ENCODE peak calls at places on chromosomes 3 and 15, in five cellular contexts. One of them, this sample, is unnamed.

GRCh38 chr3:118445036-118445435 is 589.6 kb downstream of the IGSF11 start:
- DNase-seq in HCT116: no peak
- DNase-seq in HepG2: no peak
- DNase-seq in K562: no peak
- DNase-seq in H1: no peak
- DNase-seq in this sample: no peak

GRCh38 chr15:35886765-35887164 is 340.8 kb upstream of the DPH6 start:
- DNase-seq in HCT116: no peak
- DNase-seq in HepG2: no peak
- DNase-seq in K562: no peak
- DNase-seq in H1: no peak
- DNase-seq in this sample: no peak

GRCh38 chr3:151890721-151891141 is 17.3 kb downstream of the SUCNR1 start:
- DNase-seq in HCT116: no peak
- DNase-seq in HepG2: no peak
- DNase-seq in K562: no peak
- DNase-seq in H1: no peak
- DNase-seq in this sample: no peak

GRCh38 chr3:152472606-152472954 is 203.9 kb downstream of the MBNL1 start:
- DNase-seq in HCT116: no peak
- DNase-seq in HepG2: no peak
- DNase-seq in K562: no peak
- DNase-seq in H1: no peak
- DNase-seq in this sample: no peak

GRCh38 chr3:190261740-190262139 is 60.5 kb downstream of the CLDN1 start:
- DNase-seq in HCT116: no peak
- DNase-seq in HepG2: no peak
- DNase-seq in K562: no peak
- DNase-seq in H1: no peak
- DNase-seq in this sample: no peak

GRCh38 chr3:177776656-177777055 is 579.4 kb upstream of the TBL1XR1 start:
- DNase-seq in HCT116: no peak
- DNase-seq in HepG2: peak
- DNase-seq in K562: no peak
- DNase-seq in H1: no peak
- DNase-seq in this sample: no peak

GRCh38 chr15:68310178-68310810 is 32.7 kb downstream of the FEM1B start:
- DNase-seq in HCT116: no peak
- DNase-seq in HepG2: no peak
- DNase-seq in K562: no peak
- DNase-seq in H1: no peak
- DNase-seq in this sample: no peak

GRCh38 chr15:31499236-31499952 is 172.8 kb downstream of the KLF13 start:
- DNase-seq in HCT116: no peak
- DNase-seq in HepG2: no peak
- DNase-seq in K562: no peak
- DNase-seq in H1: no peak
- DNase-seq in this sample: no peak

GRCh38 chr15:34754674-34755418 is at the start of gene GJD2:
- DNase-seq in HCT116: no peak
- DNase-seq in HepG2: no peak
- DNase-seq in K562: no peak
- DNase-seq in H1: peak
- DNase-seq in this sample: no peak

GRCh38 chr15:45378149-45378912 is at the start of gene GATM:
- DNase-seq in HCT116: no peak
- DNase-seq in HepG2: no peak
- DNase-seq in K562: no peak
- DNase-seq in H1: no peak
- DNase-seq in this sample: peak

GRCh38 chr3:34361921-34362320 is 563.5 kb downstream of the PDCD6IP start:
- DNase-seq in HCT116: no peak
- DNase-seq in HepG2: no peak
- DNase-seq in K562: no peak
- DNase-seq in H1: no peak
- DNase-seq in this sample: peak

GRCh38 chr3:174775603-174776002 is 83.5 kb upstream of the NAALADL2 start:
- DNase-seq in HCT116: no peak
- DNase-seq in HepG2: no peak
- DNase-seq in K562: no peak
- DNase-seq in H1: no peak
- DNase-seq in this sample: no peak

GRCh38 chr15:83837946-83838571 is 184.1 kb downstream of the ADAMTSL3 start:
- DNase-seq in HCT116: peak
- DNase-seq in HepG2: peak
- DNase-seq in K562: no peak
- DNase-seq in H1: peak
- DNase-seq in this sample: no peak

GRCh38 chr3:190883973-190884832 is 21.7 kb upstream of the GMNC start:
- DNase-seq in HCT116: peak
- DNase-seq in HepG2: peak
- DNase-seq in K562: peak
- DNase-seq in H1: peak
- DNase-seq in this sample: no peak

GRCh38 chr3:67381667-67382272 is 272.6 kb downstream of the SUCLG2 start:
- DNase-seq in HCT116: no peak
- DNase-seq in HepG2: peak
- DNase-seq in K562: peak
- DNase-seq in H1: no peak
- DNase-seq in this sample: no peak

GRCh38 chr3:153625506-153625905 is 463.5 kb downstream of the RAP2B start:
- DNase-seq in HCT116: no peak
- DNase-seq in HepG2: no peak
- DNase-seq in K562: no peak
- DNase-seq in H1: no peak
- DNase-seq in this sample: no peak

DNA sequence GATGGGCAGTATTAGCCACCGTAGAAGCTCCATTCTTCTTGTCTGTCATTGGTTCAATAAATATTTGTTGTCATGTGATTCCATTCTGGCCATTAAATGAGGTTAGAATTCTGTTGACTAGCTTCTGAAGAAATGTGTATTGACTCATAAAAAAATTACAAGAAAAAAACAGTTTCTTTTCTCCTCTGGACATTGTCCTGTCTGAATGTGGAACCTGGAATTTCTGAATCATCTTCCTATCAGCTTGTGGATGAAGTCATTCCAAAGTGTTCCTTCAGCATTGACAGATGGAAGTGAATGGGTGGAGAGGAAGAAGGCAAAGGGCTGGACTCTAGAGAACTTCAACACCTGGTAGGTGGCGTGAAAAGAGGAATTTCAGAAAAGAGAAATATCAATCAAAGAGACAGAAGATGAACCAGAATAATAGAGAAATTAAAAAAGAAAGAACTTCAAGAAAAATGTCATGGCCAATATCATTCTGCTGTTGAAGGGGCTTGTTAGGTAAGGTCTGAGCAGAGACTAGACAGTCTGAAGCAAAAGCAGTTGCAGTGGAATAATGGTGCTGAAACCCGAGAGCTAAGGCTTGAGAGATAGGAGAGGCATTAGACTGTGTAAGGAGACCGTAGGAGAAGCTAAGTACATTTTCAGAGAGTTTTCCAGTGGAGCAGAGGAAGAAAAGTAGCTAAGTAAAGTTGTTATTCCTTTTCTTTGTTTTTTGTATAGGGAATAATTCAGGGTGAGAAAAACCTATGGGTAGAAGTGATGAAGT is 806.6 kb downstream of the SQOR start:
- DNase-seq in HCT116: no peak
- DNase-seq in HepG2: no peak
- DNase-seq in K562: no peak
- DNase-seq in H1: no peak
- DNase-seq in this sample: no peak
- TF ChIP-seq SRF in HCT116: no peak
- TF ChIP-seq SRF in HepG2: no peak
- TF ChIP-seq SRF in K562: no peak
- TF ChIP-seq SRF in H1: no peak
- TF ChIP-seq SRF in this sample: no peak

GRCh38 chr3:158313344-158313927 is 203.5 kb downstream of the RSRC1 start:
- DNase-seq in HCT116: peak
- DNase-seq in HepG2: peak
- DNase-seq in K562: peak
- DNase-seq in H1: no peak
- DNase-seq in this sample: no peak
- TF ChIP-seq SRF in HCT116: no peak
- TF ChIP-seq SRF in HepG2: no peak
- TF ChIP-seq SRF in K562: no peak
- TF ChIP-seq SRF in H1: no peak
- TF ChIP-seq SRF in this sample: no peak

GRCh38 chr3:197013989-197014388 is 15.6 kb downstream of the MELTF start:
- DNase-seq in HCT116: no peak
- DNase-seq in HepG2: no peak
- DNase-seq in K562: no peak
- DNase-seq in H1: no peak
- DNase-seq in this sample: no peak
- TF ChIP-seq SRF in HCT116: no peak
- TF ChIP-seq SRF in HepG2: no peak
- TF ChIP-seq SRF in K562: no peak
- TF ChIP-seq SRF in H1: no peak
- TF ChIP-seq SRF in this sample: no peak

GRCh38 chr15:90451215-90451850 is 63.3 kb downstream of the IQGAP1 start:
- DNase-seq in HCT116: no peak
- DNase-seq in HepG2: no peak
- DNase-seq in K562: no peak
- DNase-seq in H1: peak
- DNase-seq in this sample: no peak
- TF ChIP-seq SRF in HCT116: no peak
- TF ChIP-seq SRF in HepG2: no peak
- TF ChIP-seq SRF in K562: no peak
- TF ChIP-seq SRF in H1: no peak
- TF ChIP-seq SRF in this sample: no peak

GRCh38 chr15:90882781-90883525 is 1.4 kb upstream of the FES start:
- DNase-seq in HCT116: no peak
- DNase-seq in HepG2: no peak
- DNase-seq in K562: no peak
- DNase-seq in H1: no peak
- DNase-seq in this sample: no peak

GRCh38 chr15:90883526-90883931 is 775 bp upstream of the FES start:
- DNase-seq in HCT116: no peak
- DNase-seq in HepG2: no peak
- DNase-seq in K562: no peak
- DNase-seq in H1: no peak
- DNase-seq in this sample: no peak

GRCh38 chr15:90885432-90886290 is 1.4 kb downstream of the FES start:
- DNase-seq in HCT116: no peak
- DNase-seq in HepG2: no peak
- DNase-seq in K562: peak
- DNase-seq in H1: no peak
- DNase-seq in this sample: no peak

GRCh38 chr15:90884719-90885431 is 571 bp downstream of the FES start:
- DNase-seq in HCT116: no peak
- DNase-seq in HepG2: no peak
- DNase-seq in K562: no peak
- DNase-seq in H1: no peak
- DNase-seq in this sample: no peak

GRCh38 chr15:90883971-90884718 is at the start of gene FES:
- DNase-seq in HCT116: no peak
- DNase-seq in HepG2: no peak
- DNase-seq in K562: no peak
- DNase-seq in H1: no peak
- DNase-seq in this sample: no peak
- TF ChIP-seq SRF in HCT116: no peak
- TF ChIP-seq SRF in HepG2: no peak
- TF ChIP-seq SRF in K562: no peak
- TF ChIP-seq SRF in H1: no peak
- TF ChIP-seq SRF in this sample: no peak

GRCh38 chr15:79261836-79262235 is 20.7 kb upstream of the ANKRD34C start:
- DNase-seq in HCT116: no peak
- DNase-seq in HepG2: no peak
- DNase-seq in K562: no peak
- DNase-seq in H1: no peak
- DNase-seq in this sample: no peak
- TF ChIP-seq SRF in HCT116: no peak
- TF ChIP-seq SRF in HepG2: no peak
- TF ChIP-seq SRF in K562: no peak
- TF ChIP-seq SRF in H1: no peak
- TF ChIP-seq SRF in this sample: no peak

GRCh38 chr3:5217824-5218595 is 30.5 kb downstream of the EDEM1 start:
- DNase-seq in HCT116: no peak
- DNase-seq in HepG2: no peak
- DNase-seq in K562: no peak
- DNase-seq in H1: no peak
- DNase-seq in this sample: no peak
- TF ChIP-seq SRF in HCT116: no peak
- TF ChIP-seq SRF in HepG2: no peak
- TF ChIP-seq SRF in K562: no peak
- TF ChIP-seq SRF in H1: no peak
- TF ChIP-seq SRF in this sample: no peak

DNA sequence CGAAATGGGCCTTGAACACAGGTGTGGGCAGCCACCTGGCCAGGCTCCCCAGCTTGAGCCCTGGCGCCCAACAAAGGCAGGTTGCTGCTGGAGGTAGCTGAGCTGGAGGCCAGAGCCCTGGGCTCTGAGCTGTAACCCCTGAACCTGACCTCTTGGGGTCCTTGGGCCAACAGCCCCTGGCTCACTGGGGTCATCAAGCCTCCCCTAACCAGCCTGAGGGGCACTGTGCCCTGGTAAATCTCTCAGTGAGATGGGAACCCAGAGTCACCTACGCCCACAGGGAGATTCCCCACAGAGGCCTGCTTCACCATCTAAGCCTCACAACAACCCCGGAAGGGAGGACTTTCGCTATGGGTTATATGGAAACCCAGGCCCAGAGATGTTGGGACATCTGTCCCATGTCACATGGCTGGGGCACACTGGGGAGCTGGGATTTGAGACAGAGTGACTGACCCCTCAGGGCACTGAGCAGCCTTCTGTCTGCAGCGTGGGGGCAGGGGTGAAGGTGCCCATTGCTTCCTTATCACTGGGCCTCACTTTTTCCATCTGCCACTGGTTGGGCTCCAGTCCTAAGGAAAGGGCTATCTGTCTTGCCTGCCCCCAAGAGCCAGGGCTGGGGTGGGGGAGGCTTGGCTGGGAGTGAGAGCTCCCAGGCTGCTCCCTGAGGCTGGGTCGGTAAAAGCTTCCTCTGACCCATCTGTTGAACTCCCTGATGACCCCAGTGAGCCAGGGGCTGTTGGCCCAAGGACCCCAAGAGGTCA is 59.1 kb downstream of the IQSEC1 start:
- DNase-seq in HCT116: no peak
- DNase-seq in HepG2: no peak
- DNase-seq in K562: no peak
- DNase-seq in H1: no peak
- DNase-seq in this sample: no peak
- TF ChIP-seq SRF in HCT116: no peak
- TF ChIP-seq SRF in HepG2: no peak
- TF ChIP-seq SRF in K562: no peak
- TF ChIP-seq SRF in H1: no peak
- TF ChIP-seq SRF in this sample: no peak

GRCh38 chr3:135887220-135887619 is 78.3 kb upstream of the PPP2R3A start:
- DNase-seq in HCT116: peak
- DNase-seq in HepG2: no peak
- DNase-seq in K562: no peak
- DNase-seq in H1: no peak
- DNase-seq in this sample: no peak
- TF ChIP-seq SRF in HCT116: no peak
- TF ChIP-seq SRF in HepG2: no peak
- TF ChIP-seq SRF in K562: no peak
- TF ChIP-seq SRF in H1: no peak
- TF ChIP-seq SRF in this sample: no peak